ENCODE peak calls at places on chromosomes 5 and 9, in seven cellular contexts. S, Q, K, N, A, O and M are unnamed samples.
A peak's percentile ranks its signal among the peaks of the same experiment; 100 is the strongest.

GRCh38 chr5:94316916-94317838 is 301.2 kb downstream of the KIAA0825 start:
- DNase-seq in A (no peak), N (peak; percentile 11), O (no peak), S (no peak), K (no peak), Q (no peak), M (peak; percentile 4)

GRCh38 chr9:112409758-112410157 is 29.9 kb downstream of the HSDL2 start:
- DNase-seq in Q (no peak), O (no peak), N (no peak), S (no peak), K (no peak), A (no peak), M (no peak)

GRCh38 chr5:113378081-113378480 is 56.7 kb downstream of the TSSK1B start:
- DNase-seq in N (no peak), O (no peak), S (no peak), K (no peak), Q (no peak), A (no peak), M (no peak)

GRCh38 chr5:177454397-177455035 is 7.9 kb downstream of the PRR7 start:
- DNase-seq in K (peak; percentile 98), O (peak; percentile 88), A (peak; percentile 98), Q (peak; percentile 96), N (peak; percentile 84), S (peak; percentile 96), M (no peak)

GRCh38 chr5:34609951-34610431 is 46.1 kb upstream of the RAI14 start:
- DNase-seq in N (no peak), Q (no peak), S (no peak), O (no peak), A (no peak), K (no peak), M (no peak)

GRCh38 chr5:8184455-8185063 is 315.6 kb downstream of the MTRR start:
- DNase-seq in N (peak; percentile 10), K (no peak), A (no peak), Q (peak; percentile 45), O (no peak), S (peak; percentile 50), M (no peak)

GRCh38 chr9:16161469-16161868 is 608.6 kb downstream of the CCDC171 start:
- DNase-seq in Q (no peak), K (no peak), N (no peak), A (no peak), O (no peak), S (no peak), M (no peak)

GRCh38 chr5:53424691-53425597 is 55.5 kb upstream of the FST start:
- DNase-seq in A (no peak), O (no peak), N (peak; percentile 56), Q (no peak), S (no peak), K (no peak), M (no peak)

GRCh38 chr9:108468364-108468763 is 387.4 kb downstream of the ACTL7B start:
- DNase-seq in S (no peak), A (no peak), N (peak; percentile 59), O (no peak), K (no peak), Q (no peak), M (no peak)

GRCh38 chr9:31394040-31394473 is 990.4 kb upstream of the ACO1 start:
- DNase-seq in A (no peak), O (no peak), N (peak; percentile 1), K (no peak), S (peak; percentile 16), Q (no peak), M (peak; percentile 78)

GRCh38 chr5:135544666-135545045 is 8.9 kb upstream of the NEUROG1 start:
- DNase-seq in N (no peak), K (no peak), S (no peak), A (no peak), Q (no peak), O (no peak), M (no peak)

GRCh38 chr9:14251146-14252071 is 62.5 kb downstream of the NFIB start:
- DNase-seq in A (peak; percentile 94), Q (peak; percentile 69), N (peak; percentile 87), O (peak; percentile 50), K (peak; percentile 63), S (peak; percentile 78), M (peak; percentile 76)

GRCh38 chr9:22954964-22955363 is 508.3 kb downstream of the DMRTA1 start:
- DNase-seq in Q (no peak), S (no peak), A (no peak), K (no peak), N (no peak), O (no peak), M (no peak)

GRCh38 chr9:127847833-127848755 is 6.4 kb downstream of the ENG start:
- DNase-seq in N (no peak), A (no peak), O (no peak), Q (no peak), K (no peak), S (no peak), M (no peak)

GRCh38 chr5:96868603-96869371 is 7.5 kb upstream of the ERAP2 start:
- DNase-seq in Q (no peak), A (peak; percentile 66), N (peak; percentile 79), O (no peak), S (peak; percentile 76), K (no peak), M (peak; percentile 38)

GRCh38 chr9:114198249-114199040 is 43.1 kb downstream of the COL27A1 start:
- DNase-seq in O (no peak), Q (no peak), N (no peak), A (no peak), K (peak; percentile 20), S (no peak), M (no peak)

GRCh38 chr5:64229163-64229774 is 63.6 kb downstream of the RNF180 start:
- DNase-seq in N (peak; percentile 46), Q (no peak), O (no peak), S (peak; percentile 60), K (no peak), A (no peak), M (peak; percentile 4)

GRCh38 chr9:79694208-79694607 is 122.4 kb downstream of the TLE4 start:
- DNase-seq in O (no peak), S (no peak), Q (no peak), K (no peak), N (no peak), A (peak; percentile 39), M (no peak)

GRCh38 chr9:123597073-123597472 is 241.1 kb downstream of the CRB2 start:
- DNase-seq in K (no peak), O (no peak), Q (no peak), A (no peak), S (no peak), N (no peak), M (no peak)

GRCh38 chr9:4301971-4302427 is 2.1 kb upstream of the GLIS3 start:
- DNase-seq in S (peak; percentile 75), O (no peak), N (peak; percentile 100), K (peak; percentile 83), Q (peak; percentile 72), A (no peak), M (peak; percentile 100)

GRCh38 chr5:42886612-42887011 is 74.9 kb upstream of the SELENOP start:
- DNase-seq in A (no peak), S (no peak), K (no peak), N (no peak), O (no peak), Q (no peak), M (no peak)

GRCh38 chr5:148996270-148996669 is 66.6 kb downstream of the SH3TC2 start:
- DNase-seq in N (no peak), A (peak; percentile 55), K (no peak), Q (no peak), S (no peak), O (no peak), M (no peak)

GRCh38 chr5:79495311-79495710 is 18.6 kb downstream of the HOMER1 start:
- DNase-seq in K (no peak), A (no peak), O (no peak), Q (no peak), S (peak; percentile 48), N (no peak), M (no peak)

GRCh38 chr5:78424680-78425079 is 64.3 kb downstream of the SCAMP1 start:
- DNase-seq in S (no peak), A (no peak), K (no peak), O (no peak), Q (no peak), N (no peak), M (no peak)

GRCh38 chr5:78433972-78434371 is 73.6 kb downstream of the SCAMP1 start:
- DNase-seq in O (no peak), S (no peak), A (no peak), Q (no peak), K (no peak), N (no peak), M (no peak)

GRCh38 chr5:78430816-78431215 is 70.4 kb downstream of the SCAMP1 start:
- DNase-seq in S (no peak), N (peak; percentile 39), A (no peak), K (no peak), Q (no peak), O (no peak), M (no peak)

DNA sequence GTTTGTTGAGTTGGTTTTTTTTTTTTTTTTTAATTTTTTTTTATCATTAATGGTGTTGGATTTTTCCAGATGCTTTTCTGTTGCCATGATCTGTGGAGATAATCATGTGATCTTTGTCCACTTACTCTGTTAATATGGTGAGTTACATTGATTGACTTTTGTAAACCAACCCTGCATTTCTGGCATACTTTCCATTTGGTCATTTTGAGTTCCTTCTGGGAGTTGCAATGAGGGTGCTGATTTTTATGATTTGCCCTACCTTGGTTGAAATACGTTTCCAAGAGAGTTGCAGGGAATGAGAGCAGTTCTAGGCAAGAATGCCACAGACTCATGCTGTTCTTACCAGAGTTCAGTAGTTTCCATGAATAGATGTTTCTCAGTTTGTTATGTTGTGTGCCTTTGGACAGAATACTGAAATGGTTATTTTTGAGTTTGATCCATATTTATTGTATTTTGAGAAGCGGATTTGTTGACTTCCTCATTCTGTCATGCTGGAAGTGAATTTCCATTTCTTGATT is 69.0 kb downstream of the SCAMP1 start:
- DNase-seq in O (no peak), S (no peak), Q (no peak), K (no peak), N (no peak), A (no peak), M (no peak)
- H3K4me3 ChIP-seq in O (no peak overlapping the region), S (no peak overlapping the region), Q (no peak overlapping the region), K (no peak overlapping the region), N (no peak overlapping the region), A (no peak overlapping the region), M (no peak overlapping the region)

DNA sequence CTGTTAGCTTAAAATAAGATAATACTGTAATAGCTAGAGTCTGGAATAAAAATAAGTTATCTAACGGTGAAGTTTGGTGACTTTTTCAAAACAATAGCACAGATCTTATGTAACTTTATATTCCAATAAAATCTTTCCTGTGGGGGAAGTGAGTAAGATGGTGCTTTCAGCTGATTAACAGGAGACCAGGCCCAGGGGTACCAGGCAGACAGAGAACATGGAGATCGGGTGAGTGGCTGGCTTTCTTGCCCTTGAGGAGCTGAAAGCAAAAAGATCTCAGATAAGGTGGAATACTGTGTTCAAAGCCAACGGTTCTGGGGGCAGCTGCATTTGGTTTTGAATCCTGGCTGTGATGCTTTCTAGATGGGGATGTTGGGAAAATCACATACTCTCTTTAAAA is 61.3 kb downstream of the MAT2B start:
- DNase-seq in N (no peak), K (no peak), Q (no peak), S (no peak), O (no peak), A (no peak), M (no peak)
- H3K4me3 ChIP-seq in N (no peak overlapping the region), K (no peak overlapping the region), Q (no peak overlapping the region), S (no peak overlapping the region), O (no peak overlapping the region), A (peak overlapping the region; percentile 45), M (no peak overlapping the region)

GRCh38 chr5:82163459-82164108 is 114.6 kb downstream of the RPS23 start:
- DNase-seq in N (peak; percentile 81), S (no peak), K (no peak), O (no peak), Q (no peak), A (no peak), M (peak; percentile 43)
- H3K4me3 ChIP-seq in N (no peak overlapping the region), S (no peak overlapping the region), K (no peak overlapping the region), O (no peak overlapping the region), Q (peak overlapping the region; percentile 13), A (no peak overlapping the region), M (no peak overlapping the region)

GRCh38 chr5:180209137-180209581 is at the start of gene RASGEF1C:
- DNase-seq in K (peak; percentile 91), Q (peak; percentile 77), O (no peak), S (peak; percentile 91), A (no peak), N (peak; percentile 40), M (peak; percentile 9)
- H3K4me3 ChIP-seq in K (no peak within 1 kb of the TSS), Q (no peak within 1 kb of the TSS), O (peak within 1 kb of the TSS; percentile 20), S (no peak within 1 kb of the TSS), A (peak within 1 kb of the TSS; percentile 49), N (no peak within 1 kb of the TSS), M (peak within 1 kb of the TSS; percentile 41)